ENCODE peak calls at places on chromosomes 12 and 14, in seven cellular contexts. S is GM12864; B is pancreas; U is nucleus accumbens; W is amniotic stem cell; Q is activated CD8-positive, alpha-beta memory T cell treated with anti-CD3 and anti-CD28 coated beads for 4 hours; L is hypothalamus. F is an unnamed sample.

GRCh38 chr14:30291216-30291615 is 267.7 kb upstream of the G2E3 start:
- DNase-seq in S (no peak), B (no peak), U (no peak), W (peak), Q (no peak), L (no peak), F (no peak)

GRCh38 chr12:3629082-3629830 is 123.7 kb downstream of the CRACR2A start:
- DNase-seq in S (no peak), B (no peak), U (no peak), W (no peak), Q (no peak), L (no peak), F (no peak)

GRCh38 chr14:96383445-96383844 is 8.5 kb upstream of the AK7 start:
- DNase-seq in S (no peak), B (no peak), U (no peak), W (no peak), Q (no peak), L (no peak), F (no peak)

GRCh38 chr12:76688001-76688400 is 75.9 kb upstream of the ZDHHC17 start:
- DNase-seq in S (no peak), B (no peak), U (no peak), W (no peak), Q (no peak), L (no peak), F (no peak)

GRCh38 chr12:120684523-120684932 is 2.4 kb upstream of the MLEC start:
- DNase-seq in S (peak), B (no peak), U (no peak), W (no peak), Q (no peak), L (no peak), F (no peak)

GRCh38 chr14:59679872-59680271 is 103.3 kb upstream of the CCDC175 start:
- DNase-seq in S (no peak), B (no peak), U (no peak), W (no peak), Q (no peak), L (peak), F (no peak)

GRCh38 chr12:122207391-122207790 is 3.9 kb downstream of the B3GNT4 start:
- DNase-seq in S (no peak), B (no peak), U (no peak), W (no peak), Q (no peak), L (no peak), F (no peak)

GRCh38 chr12:121718653-121719239 is 6.2 kb downstream of the TMEM120B start:
- DNase-seq in S (no peak), B (no peak), U (no peak), W (no peak), Q (no peak), L (no peak), F (no peak)

GRCh38 chr14:74579447-74580274 is 32.4 kb downstream of the LTBP2 start:
- DNase-seq in S (no peak), B (no peak), U (no peak), W (peak), Q (no peak), L (no peak), F (no peak)

GRCh38 chr12:4137015-4137414 is 136.5 kb upstream of the CCND2 start:
- DNase-seq in S (no peak), B (no peak), U (no peak), W (no peak), Q (no peak), L (no peak), F (no peak)

GRCh38 chr12:12534134-12534866 is 28.4 kb downstream of the DUSP16 start:
- DNase-seq in S (no peak), B (no peak), U (no peak), W (no peak), Q (no peak), L (no peak), F (no peak)

GRCh38 chr12:15526033-15526432 is 203.7 kb downstream of the PTPRO start:
- DNase-seq in S (peak), B (no peak), U (no peak), W (no peak), Q (no peak), L (no peak), F (no peak)

GRCh38 chr12:125329239-125330238 is 264.3 kb downstream of the AACS start:
- DNase-seq in S (no peak), B (no peak), U (no peak), W (no peak), Q (no peak), L (no peak), F (no peak)

GRCh38 chr12:92503977-92504966 is 198.5 kb upstream of the PLEKHG7 start:
- DNase-seq in S (no peak), B (peak), U (no peak), W (no peak), Q (no peak), L (no peak), F (peak)

GRCh38 chr12:103858953-103859601 is 18.0 kb upstream of the NT5DC3 start:
- DNase-seq in S (no peak), B (no peak), U (no peak), W (peak), Q (no peak), L (no peak), F (no peak)

GRCh38 chr12:47039756-47040155 is 39.7 kb upstream of the PCED1B start:
- DNase-seq in S (no peak), B (no peak), U (no peak), W (no peak), Q (no peak), L (no peak), F (no peak)

GRCh38 chr12:94112116-94112515 is 36.3 kb upstream of the PLXNC1 start:
- DNase-seq in S (no peak), B (no peak), U (no peak), W (no peak), Q (no peak), L (no peak), F (no peak)

GRCh38 chr14:93936245-93936644 is 9.1 kb downstream of the FAM181A start:
- DNase-seq in S (no peak), B (no peak), U (no peak), W (no peak), Q (no peak), L (no peak), F (no peak)

GRCh38 chr12:16675438-16675837 is 69.5 kb upstream of the LMO3 start:
- DNase-seq in S (no peak), B (no peak), U (no peak), W (no peak), Q (no peak), L (no peak), F (no peak)

GRCh38 chr12:104462931-104463339 is 6.2 kb downstream of the CHST11 start:
- DNase-seq in S (peak), B (no peak), U (no peak), W (no peak), Q (no peak), L (no peak), F (no peak)

GRCh38 chr12:57985685-57986084 is 44.3 kb downstream of the ATP23 start:
- DNase-seq in S (no peak), B (no peak), U (no peak), W (no peak), Q (no peak), L (no peak), F (no peak)

GRCh38 chr12:81274619-81275018 is 196.7 kb downstream of the ACSS3 start:
- DNase-seq in S (no peak), B (no peak), U (no peak), W (no peak), Q (no peak), L (no peak), F (no peak)

GRCh38 chr14:70011708-70012107 is 132.5 kb downstream of the SMOC1 start:
- DNase-seq in S (no peak), B (no peak), U (no peak), W (no peak), Q (no peak), L (no peak), F (no peak)

GRCh38 chr12:93682846-93683261 is 5.7 kb downstream of the CRADD start:
- DNase-seq in S (no peak), B (no peak), U (no peak), W (no peak), Q (no peak), L (peak), F (no peak)

GRCh38 chr14:100893228-100893601 is 10.3 kb downstream of the RTL1 start:
- DNase-seq in S (no peak), B (no peak), U (no peak), W (no peak), Q (no peak), L (no peak), F (peak)

GRCh38 chr14:58072288-58073071 is 79.5 kb downstream of the ARMH4 start:
- DNase-seq in S (peak), B (peak), U (peak), W (no peak), Q (no peak), L (peak), F (peak)